ENCODE peak calls at places on chromosomes 13 and 19, in four cellular contexts. One of them, this sample, is unnamed.

GRCh38 chr13:43364210-43365041 is 341.0 kb downstream of the DNAJC15 start:
- DNase-seq in Calu3: no peak
- DNase-seq in foreskin fibroblast: peak
- DNase-seq in CD8-positive, alpha-beta T cell: no peak
- DNase-seq in this sample: no peak

GRCh38 chr19:10601999-10602329 is 14.9 kb upstream of the AP1M2 start:
- DNase-seq in Calu3: no peak
- DNase-seq in foreskin fibroblast: no peak
- DNase-seq in CD8-positive, alpha-beta T cell: no peak
- DNase-seq in this sample: no peak

GRCh38 chr19:40322271-40322610 is 26.0 kb downstream of the C19orf47 start:
- DNase-seq in Calu3: no peak
- DNase-seq in foreskin fibroblast: no peak
- DNase-seq in CD8-positive, alpha-beta T cell: no peak
- DNase-seq in this sample: peak

GRCh38 chr19:35792312-35792711 is 16.9 kb downstream of the ARHGAP33 start:
- DNase-seq in Calu3: no peak
- DNase-seq in foreskin fibroblast: no peak
- DNase-seq in CD8-positive, alpha-beta T cell: no peak
- DNase-seq in this sample: no peak

GRCh38 chr19:53019684-53020083 is 6.0 kb downstream of the ERVV-1 start:
- DNase-seq in Calu3: no peak
- DNase-seq in foreskin fibroblast: no peak
- DNase-seq in CD8-positive, alpha-beta T cell: no peak
- DNase-seq in this sample: no peak

GRCh38 chr13:54194233-54195024 is 1165.8 kb downstream of the OLFM4 start:
- DNase-seq in Calu3: no peak
- DNase-seq in foreskin fibroblast: no peak
- DNase-seq in CD8-positive, alpha-beta T cell: no peak
- DNase-seq in this sample: no peak

GRCh38 chr13:112685856-112686255 is 4.0 kb upstream of the ATP11A start:
- DNase-seq in Calu3: peak
- DNase-seq in foreskin fibroblast: no peak
- DNase-seq in CD8-positive, alpha-beta T cell: no peak
- DNase-seq in this sample: no peak

GRCh38 chr19:40576585-40577451 is at the start of gene SHKBP1:
- DNase-seq in Calu3: peak
- DNase-seq in foreskin fibroblast: peak
- DNase-seq in CD8-positive, alpha-beta T cell: peak
- DNase-seq in this sample: peak

GRCh38 chr19:45569619-45570421 is 14.8 kb downstream of the OPA3 start:
- DNase-seq in Calu3: peak
- DNase-seq in foreskin fibroblast: peak
- DNase-seq in CD8-positive, alpha-beta T cell: peak
- DNase-seq in this sample: no peak

GRCh38 chr19:38544569-38545315 is 73.0 kb downstream of the MAP4K1 start:
- DNase-seq in Calu3: no peak
- DNase-seq in foreskin fibroblast: no peak
- DNase-seq in CD8-positive, alpha-beta T cell: no peak
- DNase-seq in this sample: peak

GRCh38 chr19:39825531-39826076 is 8.4 kb downstream of the DYRK1B start:
- DNase-seq in Calu3: no peak
- DNase-seq in foreskin fibroblast: no peak
- DNase-seq in CD8-positive, alpha-beta T cell: no peak
- DNase-seq in this sample: no peak

GRCh38 chr13:49371943-49372636 is 71.8 kb downstream of the CAB39L start:
- DNase-seq in Calu3: no peak
- DNase-seq in foreskin fibroblast: no peak
- DNase-seq in CD8-positive, alpha-beta T cell: no peak
- DNase-seq in this sample: no peak

GRCh38 chr19:16764280-16764679 is 44.6 kb downstream of the NWD1 start:
- DNase-seq in Calu3: no peak
- DNase-seq in foreskin fibroblast: no peak
- DNase-seq in CD8-positive, alpha-beta T cell: no peak
- DNase-seq in this sample: no peak

GRCh38 chr13:80753951-80754350 is 413.0 kb upstream of the SPRY2 start:
- DNase-seq in Calu3: no peak
- DNase-seq in foreskin fibroblast: no peak
- DNase-seq in CD8-positive, alpha-beta T cell: no peak
- DNase-seq in this sample: no peak

GRCh38 chr19:36674201-36674600 is 7.6 kb upstream of the ZNF461 start:
- DNase-seq in Calu3: no peak
- DNase-seq in foreskin fibroblast: no peak
- DNase-seq in CD8-positive, alpha-beta T cell: no peak
- DNase-seq in this sample: no peak

GRCh38 chr19:54905908-54906511 is at the start of gene NCR1:
- DNase-seq in Calu3: no peak
- DNase-seq in foreskin fibroblast: no peak
- DNase-seq in CD8-positive, alpha-beta T cell: no peak
- DNase-seq in this sample: no peak

GRCh38 chr19:48445256-48445605 is 552 bp upstream of the GRWD1 start:
- DNase-seq in Calu3: peak
- DNase-seq in foreskin fibroblast: peak
- DNase-seq in CD8-positive, alpha-beta T cell: no peak
- DNase-seq in this sample: peak

GRCh38 chr19:7705387-7706187 is 3.7 kb upstream of the FCER2 start:
- DNase-seq in Calu3: no peak
- DNase-seq in foreskin fibroblast: no peak
- DNase-seq in CD8-positive, alpha-beta T cell: peak
- DNase-seq in this sample: no peak

GRCh38 chr19:57016076-57016475 is 103.7 kb upstream of the USP29 start:
- DNase-seq in Calu3: no peak
- DNase-seq in foreskin fibroblast: no peak
- DNase-seq in CD8-positive, alpha-beta T cell: no peak
- DNase-seq in this sample: no peak

GRCh38 chr13:39321578-39321977 is 281.4 kb downstream of the LHFPL6 start:
- DNase-seq in Calu3: no peak
- DNase-seq in foreskin fibroblast: peak
- DNase-seq in CD8-positive, alpha-beta T cell: no peak
- DNase-seq in this sample: no peak

GRCh38 chr13:79481685-79482052 is 714 bp downstream of the NDFIP2 start:
- DNase-seq in Calu3: peak
- DNase-seq in foreskin fibroblast: no peak
- DNase-seq in CD8-positive, alpha-beta T cell: no peak
- DNase-seq in this sample: no peak

GRCh38 chr13:31909889-31910551 is 121.6 kb upstream of the FRY start:
- DNase-seq in Calu3: peak
- DNase-seq in foreskin fibroblast: peak
- DNase-seq in CD8-positive, alpha-beta T cell: peak
- DNase-seq in this sample: peak

GRCh38 chr19:29566496-29567054 is 39.5 kb upstream of the POP4 start:
- DNase-seq in Calu3: no peak
- DNase-seq in foreskin fibroblast: no peak
- DNase-seq in CD8-positive, alpha-beta T cell: no peak
- DNase-seq in this sample: no peak

GRCh38 chr19:58038688-58039204 is 4.9 kb downstream of the ZSCAN1 start:
- DNase-seq in Calu3: no peak
- DNase-seq in foreskin fibroblast: no peak
- DNase-seq in CD8-positive, alpha-beta T cell: no peak
- DNase-seq in this sample: no peak

GRCh38 chr19:18233224-18233825 is 7.1 kb upstream of the PDE4C start:
- DNase-seq in Calu3: peak
- DNase-seq in foreskin fibroblast: no peak
- DNase-seq in CD8-positive, alpha-beta T cell: no peak
- DNase-seq in this sample: no peak

DNA sequence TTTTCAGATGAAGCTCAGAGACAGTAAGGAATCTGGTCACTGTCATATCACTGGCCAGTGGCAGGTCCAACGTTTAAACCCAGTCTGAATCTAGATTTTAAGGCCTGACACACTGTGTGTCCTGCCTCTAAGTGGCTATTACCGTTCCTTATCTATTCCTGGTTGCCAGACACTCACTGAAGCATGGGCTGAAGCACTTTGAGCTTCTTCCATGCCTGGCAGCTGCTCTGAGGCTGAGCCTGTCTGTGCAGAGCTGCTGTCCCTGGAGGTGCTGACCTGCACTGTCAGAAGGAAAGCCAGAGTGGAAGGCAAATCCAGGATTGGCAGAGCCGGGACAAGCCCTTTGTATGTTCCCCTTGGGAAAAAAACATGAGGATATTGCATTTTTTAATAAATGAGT is 109.2 kb upstream of the SLC7A1 start:
- DNase-seq in Calu3: no peak
- DNase-seq in foreskin fibroblast: peak
- DNase-seq in CD8-positive, alpha-beta T cell: no peak
- DNase-seq in this sample: peak
- TF ChIP-seq CTCF in Calu3: no peak
- TF ChIP-seq CTCF in foreskin fibroblast: no peak
- TF ChIP-seq CTCF in CD8-positive, alpha-beta T cell: no peak
- TF ChIP-seq CTCF in this sample: peak

DNA sequence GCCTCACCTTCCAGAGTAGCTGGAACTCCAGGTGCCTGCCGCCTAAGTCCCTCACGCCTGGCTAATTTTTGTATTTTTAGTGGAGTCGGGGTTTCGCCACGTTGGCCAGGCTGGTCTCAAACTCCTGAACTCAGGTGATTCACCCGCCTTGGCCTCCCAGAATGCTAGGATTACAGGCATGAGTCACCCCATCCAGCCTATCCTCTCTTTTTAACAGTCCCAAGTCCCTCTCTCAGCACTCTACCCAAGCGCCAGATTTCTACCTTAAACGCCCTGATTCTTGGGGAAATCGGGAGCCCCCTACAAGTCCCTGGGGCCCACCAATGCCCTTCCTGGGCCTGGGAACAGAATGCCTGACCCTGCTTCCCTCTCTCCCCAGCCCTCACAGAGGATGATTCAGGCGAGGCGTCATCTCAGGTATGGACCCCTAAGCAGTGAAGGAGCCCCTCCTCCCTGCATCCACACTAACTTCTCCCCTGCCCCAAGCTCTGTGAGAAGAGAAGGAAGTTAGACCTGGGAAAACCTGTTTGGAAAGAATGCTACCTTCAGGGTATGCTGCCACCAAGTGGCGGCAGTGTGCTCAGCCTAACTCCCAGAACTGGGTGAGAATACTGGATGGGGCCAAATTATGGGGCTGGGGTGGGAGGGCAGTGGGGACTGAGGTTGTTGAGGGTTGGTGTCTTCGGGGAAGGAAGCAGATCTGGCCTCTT is 20.8 kb upstream of the EBI3 start:
- DNase-seq in Calu3: peak
- DNase-seq in foreskin fibroblast: no peak
- DNase-seq in CD8-positive, alpha-beta T cell: no peak
- DNase-seq in this sample: peak
- TF ChIP-seq CTCF in Calu3: peak
- TF ChIP-seq CTCF in foreskin fibroblast: peak
- TF ChIP-seq CTCF in CD8-positive, alpha-beta T cell: no peak
- TF ChIP-seq CTCF in this sample: peak

GRCh38 chr19:12646551-12646950 is 20.0 kb downstream of the MAN2B1 start:
- DNase-seq in Calu3: no peak
- DNase-seq in foreskin fibroblast: no peak
- DNase-seq in CD8-positive, alpha-beta T cell: no peak
- DNase-seq in this sample: no peak

GRCh38 chr19:12647490-12648071 is 19.0 kb downstream of the MAN2B1 start:
- DNase-seq in Calu3: no peak
- DNase-seq in foreskin fibroblast: peak
- DNase-seq in CD8-positive, alpha-beta T cell: no peak
- DNase-seq in this sample: no peak

GRCh38 chr19:12649941-12650340 is 16.6 kb downstream of the MAN2B1 start:
- DNase-seq in Calu3: no peak
- DNase-seq in foreskin fibroblast: no peak
- DNase-seq in CD8-positive, alpha-beta T cell: no peak
- DNase-seq in this sample: no peak

GRCh38 chr19:12648088-12648487 is 18.5 kb downstream of the MAN2B1 start:
- DNase-seq in Calu3: no peak
- DNase-seq in foreskin fibroblast: no peak
- DNase-seq in CD8-positive, alpha-beta T cell: no peak
- DNase-seq in this sample: no peak

GRCh38 chr19:12647047-12647446 is 19.5 kb downstream of the MAN2B1 start:
- DNase-seq in Calu3: no peak
- DNase-seq in foreskin fibroblast: no peak
- DNase-seq in CD8-positive, alpha-beta T cell: no peak
- DNase-seq in this sample: no peak
- TF ChIP-seq CTCF in Calu3: no peak
- TF ChIP-seq CTCF in foreskin fibroblast: no peak
- TF ChIP-seq CTCF in CD8-positive, alpha-beta T cell: no peak
- TF ChIP-seq CTCF in this sample: no peak

DNA sequence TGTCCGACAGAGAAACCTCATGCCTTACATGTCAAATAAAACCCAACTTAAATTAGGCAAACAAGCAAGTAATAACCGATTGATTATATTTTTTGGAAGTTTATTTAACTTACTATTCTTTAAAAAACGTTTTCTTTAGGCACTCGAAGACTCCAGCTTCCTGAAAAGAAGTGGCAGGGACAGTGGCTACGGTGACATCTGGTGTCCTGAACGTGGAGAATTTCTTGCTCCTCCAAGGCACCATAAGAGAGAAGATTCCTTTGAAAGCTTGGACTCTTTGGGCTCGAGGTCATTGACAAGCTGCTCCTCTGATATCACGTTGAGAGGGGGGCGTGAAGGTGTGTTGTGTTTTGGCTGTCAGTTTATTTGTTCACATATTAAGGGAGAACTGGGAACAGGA is 164.4 kb downstream of the LMO7 start:
- DNase-seq in Calu3: no peak
- DNase-seq in foreskin fibroblast: no peak
- DNase-seq in CD8-positive, alpha-beta T cell: no peak
- DNase-seq in this sample: no peak
- TF ChIP-seq CTCF in Calu3: no peak
- TF ChIP-seq CTCF in foreskin fibroblast: no peak
- TF ChIP-seq CTCF in CD8-positive, alpha-beta T cell: no peak
- TF ChIP-seq CTCF in this sample: no peak

DNA sequence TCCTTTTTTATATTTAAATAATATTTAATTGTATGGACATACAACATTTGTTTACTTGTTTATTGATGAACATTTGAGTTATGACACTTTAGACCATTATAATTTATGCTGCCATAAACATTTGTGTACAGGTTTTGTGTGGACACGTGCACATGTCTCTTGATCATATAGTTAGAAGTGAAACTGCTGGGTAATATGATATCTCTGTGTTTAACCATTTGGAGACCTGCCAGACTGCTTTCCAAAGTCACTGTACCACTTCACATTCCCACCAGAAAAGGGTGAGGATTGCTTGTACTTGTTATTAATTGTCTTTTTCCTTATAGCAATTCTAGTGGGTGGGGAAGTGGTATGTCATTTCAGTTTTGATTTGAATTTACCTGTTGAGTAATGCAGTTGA is 145.6 kb upstream of the KLHL1 start:
- DNase-seq in Calu3: no peak
- DNase-seq in foreskin fibroblast: no peak
- DNase-seq in CD8-positive, alpha-beta T cell: no peak
- DNase-seq in this sample: no peak
- TF ChIP-seq CTCF in Calu3: no peak
- TF ChIP-seq CTCF in foreskin fibroblast: no peak
- TF ChIP-seq CTCF in CD8-positive, alpha-beta T cell: no peak
- TF ChIP-seq CTCF in this sample: no peak